ENCODE peak calls at places on chromosomes 5 and 9, in ten cellular contexts. S is lower lobe of right lung, F is upper lobe of left lung, Z is left ventricle myocardium inferior, L is Peyer's patch, K is body of pancreas, A is GM23338, B is WERI-Rb-1, R is keratinocyte, M is ovary. W is an unnamed sample. For H3K36me3, the result is how much of the 10 kb centered on the place peaks cover.

GRCh38 chr9:4714266-4715016 is 26.6 kb downstream of the AK3 start:
- DNase-seq in M (no peak), F (no peak), A (peak), K (no peak), S (no peak), L (no peak), Z (no peak), B (no peak), R (no peak), W (no peak)

GRCh38 chr5:113119271-113119924 is 142.8 kb downstream of the DCP2 start:
- DNase-seq in S (peak), A (no peak), F (no peak), K (no peak), Z (peak), B (no peak), M (peak), R (no peak), L (peak), W (no peak)

GRCh38 chr5:150734579-150735384 is 24.0 kb downstream of the DCTN4 start:
- DNase-seq in Z (peak), A (peak), F (peak), L (peak), M (no peak), S (peak), R (no peak), K (peak), B (no peak), W (no peak)

GRCh38 chr9:130844028-130844427 is 9.0 kb downstream of the ABL1 start:
- DNase-seq in B (no peak), L (no peak), M (no peak), S (no peak), A (no peak), Z (peak), F (no peak), K (no peak), R (no peak), W (no peak)

GRCh38 chr5:21680196-21680595 is 1172.9 kb downstream of the CDH12 start:
- DNase-seq in K (no peak), A (no peak), S (no peak), F (no peak), L (no peak), Z (no peak), M (no peak), R (no peak), B (no peak), W (peak)

GRCh38 chr5:69231851-69232250 is 2.8 kb upstream of the CDK7 start:
- DNase-seq in A (no peak), B (no peak), S (no peak), R (no peak), Z (no peak), K (no peak), M (no peak), F (no peak), L (no peak), W (no peak)

GRCh38 chr5:34919077-34919476 is 3.6 kb downstream of the BRIX1 start:
- DNase-seq in M (no peak), S (no peak), L (no peak), R (no peak), Z (no peak), A (peak), B (no peak), F (no peak), K (no peak), W (no peak)

GRCh38 chr5:65611524-65611923 is 12.6 kb downstream of the TRIM23 start:
- DNase-seq in S (no peak), M (no peak), A (no peak), F (peak), Z (no peak), K (peak), B (no peak), L (no peak), R (peak), W (no peak)

GRCh38 chr5:90645024-90645610 is 86.5 kb downstream of the ADGRV1 start:
- DNase-seq in M (no peak), S (no peak), K (no peak), B (no peak), F (no peak), R (no peak), L (no peak), A (peak), Z (no peak), W (no peak)

GRCh38 chr5:149220750-149221149 is 50.9 kb upstream of the AFAP1L1 start:
- DNase-seq in L (no peak), B (no peak), A (no peak), S (no peak), F (no peak), Z (no peak), M (no peak), K (no peak), R (no peak), W (no peak)

GRCh38 chr9:125513634-125514413 is 193.2 kb downstream of the MAPKAP1 start:
- DNase-seq in F (peak), Z (peak), K (peak), S (peak), L (peak), M (peak), R (no peak), B (no peak), A (no peak), W (no peak)

GRCh38 chr5:172235132-172235780 is 41.3 kb downstream of the EFCAB9 start:
- DNase-seq in L (no peak), A (no peak), Z (no peak), F (no peak), R (no peak), S (no peak), M (no peak), K (no peak), B (no peak), W (peak)

GRCh38 chr5:144467795-144468194 is 297.1 kb downstream of the KCTD16 start:
- DNase-seq in L (no peak), B (peak), S (no peak), Z (no peak), R (no peak), K (peak), F (no peak), A (peak), M (no peak), W (no peak)

GRCh38 chr9:112029921-112030444 is 133.4 kb downstream of the UGCG start:
- DNase-seq in K (no peak), B (no peak), F (peak), S (no peak), L (no peak), R (peak), M (no peak), Z (no peak), A (peak), W (peak)

GRCh38 chr9:96566401-96567202 is 53.0 kb downstream of the CDC14B start:
- DNase-seq in Z (peak), S (peak), A (peak), M (peak), L (peak), K (peak), F (peak), B (peak), R (no peak), W (no peak)

GRCh38 chr5:175738595-175739133 is 80.8 kb downstream of the HRH2 start:
- DNase-seq in B (no peak), L (no peak), Z (no peak), K (no peak), A (no peak), R (no peak), S (no peak), M (no peak), F (no peak), W (no peak)

GRCh38 chr9:38333047-38333446 is 59.5 kb upstream of the ALDH1B1 start:
- DNase-seq in L (no peak), R (no peak), S (no peak), B (no peak), Z (no peak), A (no peak), M (no peak), F (no peak), K (no peak), W (no peak)

GRCh38 chr5:65721050-65721774 is 697 bp downstream of the SGTB start:
- DNase-seq in M (peak), B (peak), K (peak), A (peak), S (peak), Z (peak), R (no peak), L (peak), F (peak), W (no peak)

GRCh38 chr9:77793909-77794308 is 145.8 kb upstream of the GNA14 start:
- DNase-seq in M (no peak), K (no peak), R (no peak), A (no peak), L (no peak), Z (no peak), F (no peak), S (no peak), B (no peak), W (peak)

GRCh38 chr9:132509921-132510874 is 72.2 kb upstream of the BARHL1 start:
- DNase-seq in Z (no peak), B (no peak), R (no peak), S (peak), L (no peak), A (no peak), F (no peak), M (peak), K (no peak), W (no peak)

GRCh38 chr9:107358867-107359440 is 75.9 kb downstream of the RAD23B start:
- DNase-seq in M (no peak), R (no peak), L (no peak), A (no peak), S (no peak), B (no peak), K (no peak), Z (no peak), F (no peak), W (no peak)

GRCh38 chr5:79886940-79887339 is 104.1 kb downstream of the MTX3 start:
- DNase-seq in F (no peak), Z (no peak), A (no peak), R (no peak), M (no peak), L (no peak), K (no peak), S (no peak), B (no peak), W (no peak)

GRCh38 chr5:170147051-170147785 is 41.5 kb downstream of the FOXI1 start:
- DNase-seq in R (no peak), K (no peak), M (no peak), F (no peak), Z (no peak), S (no peak), A (no peak), L (no peak), B (no peak), W (no peak)

GRCh38 chr5:67636091-67636490 is 439.5 kb upstream of the CD180 start:
- DNase-seq in Z (peak), M (peak), A (no peak), R (no peak), B (no peak), K (no peak), L (peak), S (peak), F (peak), W (no peak)

GRCh38 chr5:15501057-15501791 is 1.2 kb downstream of the FBXL7 start:
- DNase-seq in F (peak), B (peak), K (no peak), L (no peak), S (no peak), R (no peak), A (peak), Z (peak), M (peak), W (no peak)

GRCh38 chr5:68196876-68197275 is 18.7 kb upstream of the PIK3R1 start:
- DNase-seq in M (no peak), B (no peak), Z (no peak), R (no peak), S (no peak), L (peak), A (no peak), F (peak), K (no peak), W (no peak)

DNA sequence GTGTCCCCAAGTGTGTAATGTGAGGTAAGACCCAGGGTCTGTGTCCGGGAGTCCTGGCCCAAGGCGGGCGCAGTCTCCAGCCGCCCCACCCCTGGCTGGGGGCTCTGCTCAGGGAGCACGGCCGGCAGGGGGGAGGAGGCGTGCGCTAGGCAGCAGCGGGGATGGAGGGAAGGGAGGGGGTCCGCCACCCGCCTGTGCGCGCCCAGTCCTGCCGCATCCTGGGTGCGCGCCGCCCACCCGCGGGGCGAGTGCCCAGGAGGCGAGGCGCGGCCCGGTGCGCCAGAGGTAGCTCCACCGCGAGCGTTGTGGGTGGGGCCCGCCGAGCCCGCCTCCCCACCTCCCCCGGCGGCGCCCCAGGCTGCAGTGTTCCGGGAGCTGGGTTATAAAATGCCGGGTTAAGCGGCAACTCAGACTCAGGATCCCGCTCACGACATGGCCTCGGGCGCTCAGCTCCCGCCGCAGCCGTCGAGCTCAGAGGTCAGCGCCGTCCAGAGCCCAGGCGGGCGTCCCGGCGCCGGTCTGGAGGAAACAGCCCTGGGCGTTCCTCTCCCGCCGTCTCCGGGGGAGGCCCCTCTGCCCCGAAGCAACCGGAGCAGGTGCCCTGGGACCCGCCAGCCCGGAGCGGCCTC is at the start of gene CCNI2:
- DNase-seq in S (peak), K (peak), L (peak), B (no peak), Z (no peak), M (no peak), R (no peak), A (peak), F (no peak), W (no peak)
- H3K4me3 ChIP-seq in S (peak), K (peak), L (peak), B (no peak), Z (peak), M (peak), R (peak), A (peak), F (peak), W (peak)

GRCh38 chr5:130141689-130142320 is 237.5 kb downstream of the CHSY3 start:
- DNase-seq in R (no peak), F (no peak), L (no peak), S (no peak), K (no peak), M (no peak), Z (no peak), A (peak), B (peak), W (no peak)
- TF ChIP-seq CTCF in R (peak), F (peak), L (no peak), S (peak), K (peak), M (no peak), Z (peak), A (peak), B (peak), W (peak)

GRCh38 chr9:14654932-14655331 is 38.3 kb downstream of the ZDHHC21 start:
- DNase-seq in Z (no peak), M (no peak), S (no peak), B (no peak), A (no peak), L (no peak), R (no peak), K (no peak), F (no peak), W (no peak)
- H3K36me3 ChIP-seq in Z (under half), M (under half), S (under half), B (under half), A (under half), L (under half), R (under half), K (under half), F (under half), W (under half)

DNA sequence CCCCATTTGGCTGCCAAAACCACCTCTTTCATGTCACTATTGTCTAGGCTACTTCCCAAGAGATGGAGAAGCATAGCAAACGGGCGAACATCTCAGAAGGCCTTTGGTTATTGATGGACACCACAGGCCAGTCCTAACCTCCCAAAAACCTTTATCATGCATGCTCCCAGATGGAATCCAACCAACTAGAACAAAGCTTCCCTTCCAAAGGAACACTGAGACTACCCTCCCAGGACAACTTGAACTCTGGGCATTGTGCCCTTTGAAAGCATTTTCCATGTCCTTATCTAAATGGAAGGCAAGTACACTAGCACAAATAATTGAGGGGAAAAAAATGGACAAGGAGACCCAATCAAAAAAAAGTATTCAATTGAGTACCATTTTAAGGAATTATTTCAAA is 65.6 kb downstream of the SPOCK1 start:
- DNase-seq in K (no peak), F (no peak), M (no peak), L (no peak), S (no peak), A (no peak), R (no peak), B (no peak), Z (no peak), W (no peak)
- H3K4me3 ChIP-seq in K (no peak), F (no peak), M (no peak), L (no peak), S (no peak), A (no peak), R (no peak), B (no peak), Z (no peak), W (no peak)

GRCh38 chr9:129712595-129713524 is 40.0 kb downstream of the PTGES start:
- DNase-seq in Z (no peak), M (no peak), S (no peak), A (no peak), L (no peak), F (no peak), B (peak), R (no peak), K (no peak), W (peak)
- TF ChIP-seq CTCF in Z (no peak), M (no peak), S (no peak), A (no peak), L (no peak), F (no peak), B (no peak), R (no peak), K (no peak), W (peak)

GRCh38 chr5:176910161-176910560 is 11.0 kb upstream of the HK3 start:
- DNase-seq in B (no peak), R (no peak), S (no peak), L (no peak), F (no peak), M (no peak), A (no peak), K (no peak), Z (no peak), W (no peak)

GRCh38 chr5:176912115-176912514 is 13.0 kb upstream of the HK3 start:
- DNase-seq in K (no peak), A (no peak), L (no peak), R (no peak), B (no peak), F (no peak), M (no peak), Z (no peak), S (no peak), W (no peak)

GRCh38 chr5:176906796-176907195 is 7.7 kb upstream of the HK3 start:
- DNase-seq in S (no peak), F (no peak), M (no peak), L (no peak), A (no peak), K (no peak), B (no peak), R (no peak), Z (no peak), W (no peak)

GRCh38 chr5:176906126-176906525 is 7.0 kb upstream of the HK3 start:
- DNase-seq in B (no peak), Z (no peak), M (no peak), K (no peak), F (no peak), L (no peak), R (no peak), S (no peak), A (no peak), W (no peak)

GRCh38 chr5:176908677-176909358 is 9.7 kb upstream of the HK3 start:
- DNase-seq in R (no peak), S (no peak), A (no peak), B (no peak), M (no peak), F (no peak), K (no peak), L (no peak), Z (no peak), W (no peak)
- H3K36me3 ChIP-seq in R (under half), S (half or more), A (under half), B (under half), M (under half), F (under half), K (under half), L (under half), Z (half or more), W (under half)

DNA sequence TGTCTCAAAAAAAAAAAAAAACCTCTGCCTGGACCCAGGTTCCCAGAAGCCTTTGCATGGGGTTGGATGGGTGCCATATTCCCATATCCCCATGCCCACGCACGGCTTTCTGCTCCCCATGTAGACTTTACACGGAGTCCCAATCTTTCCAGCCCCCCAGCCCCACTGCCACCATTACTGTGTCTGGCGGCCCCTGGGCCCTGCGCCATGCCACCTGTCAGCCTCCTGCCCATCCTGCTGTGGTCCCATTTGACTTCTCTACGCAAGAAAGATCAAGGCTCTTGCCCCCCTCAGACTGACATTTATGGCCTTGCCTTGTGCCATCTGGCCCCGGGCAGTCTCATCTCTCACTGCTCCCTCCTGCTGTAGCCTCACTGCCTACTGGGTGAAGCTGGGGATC is 6.5 kb upstream of the AK1 start:
- DNase-seq in A (no peak), S (no peak), L (no peak), K (no peak), F (no peak), B (no peak), M (no peak), Z (no peak), R (no peak), W (no peak)
- H3K4me3 ChIP-seq in A (no peak), S (no peak), L (no peak), K (no peak), F (no peak), B (no peak), M (no peak), Z (no peak), R (no peak), W (no peak)

GRCh38 chr5:158155811-158156495 is 297.0 kb upstream of the CLINT1 start:
- DNase-seq in A (no peak), Z (no peak), F (no peak), B (no peak), L (no peak), K (no peak), M (no peak), R (no peak), S (no peak), W (no peak)

GRCh38 chr5:158155087-158155486 is 296.1 kb upstream of the CLINT1 start:
- DNase-seq in S (no peak), Z (no peak), M (no peak), L (no peak), F (no peak), R (no peak), A (no peak), B (no peak), K (no peak), W (no peak)

GRCh38 chr5:158152151-158152550 is 293.2 kb upstream of the CLINT1 start:
- DNase-seq in B (no peak), S (no peak), F (no peak), M (no peak), K (no peak), R (no peak), L (no peak), Z (no peak), A (no peak), W (no peak)

GRCh38 chr5:158153508-158153907 is 294.6 kb upstream of the CLINT1 start:
- DNase-seq in K (no peak), B (no peak), A (no peak), Z (no peak), M (no peak), F (no peak), L (no peak), R (no peak), S (no peak), W (no peak)

DNA sequence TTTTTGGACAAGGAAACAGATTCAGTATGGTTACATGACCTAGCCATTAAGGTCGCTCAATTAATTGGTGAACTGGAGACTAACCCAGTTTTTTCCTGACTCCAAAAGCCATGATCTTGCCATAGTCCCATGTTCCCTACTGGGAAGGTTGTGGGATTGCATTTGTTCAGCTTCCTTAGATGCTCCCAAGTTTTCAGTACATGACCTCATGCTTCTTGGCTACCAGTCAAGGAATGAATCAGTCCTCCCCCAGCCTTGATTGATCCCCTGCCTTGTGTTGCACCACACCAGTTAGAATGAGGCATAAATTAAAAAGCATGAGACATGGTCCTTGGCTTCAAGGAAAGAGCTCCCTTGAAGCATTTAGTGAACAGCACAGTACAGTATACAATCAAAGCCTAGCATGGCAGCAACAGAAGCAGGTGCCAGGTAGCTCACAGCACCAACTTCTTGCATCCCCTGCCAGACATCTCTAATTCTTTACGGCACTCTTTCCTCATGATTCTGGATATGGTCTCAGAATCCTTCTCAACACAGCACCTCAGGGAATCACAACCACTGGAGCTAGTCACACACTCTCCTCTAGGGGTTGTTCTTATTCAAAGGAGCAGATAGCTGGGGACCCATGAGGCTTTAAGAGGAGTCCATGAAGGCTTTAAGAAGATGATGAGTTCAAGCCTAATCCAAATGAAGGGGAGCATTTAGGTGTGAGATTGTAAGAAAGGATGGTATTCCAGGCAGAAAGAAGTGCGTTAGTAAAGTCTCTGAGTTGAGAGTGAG is 295.5 kb upstream of the CLINT1 start:
- DNase-seq in Z (no peak), L (no peak), M (no peak), A (no peak), B (no peak), K (peak), S (no peak), F (no peak), R (peak), W (peak)
- TF ChIP-seq CTCF in Z (no peak), L (no peak), M (no peak), A (peak), B (no peak), K (no peak), S (no peak), F (no peak), R (no peak), W (no peak)